ENCODE peak calls at places on chromosomes 3 and 15, in four cellular contexts. One of them, this sample, is unnamed.
A peak's percentile ranks its signal among the peaks of the same experiment; 100 is the strongest.

GRCh38 chr3:40505599-40506462 is at the start of gene ZNF620:
- DNase-seq in HepG2: peak; percentile 92
- DNase-seq in HCT116: peak; percentile 76
- DNase-seq in K562: peak; percentile 86
- DNase-seq in this sample: peak; percentile 93

GRCh38 chr3:196193037-196193737 is 18.0 kb downstream of the ZDHHC19 start:
- DNase-seq in HepG2: no peak
- DNase-seq in HCT116: no peak
- DNase-seq in K562: peak; percentile 40
- DNase-seq in this sample: peak; percentile 68

GRCh38 chr3:15646924-15647511 is 45.5 kb downstream of the BTD start:
- DNase-seq in K562: no peak
- DNase-seq in HepG2: no peak
- DNase-seq in HCT116: peak; percentile 88
- DNase-seq in this sample: no peak

GRCh38 chr3:78734048-78734637 is 1033.7 kb downstream of the ROBO1 start:
- DNase-seq in HCT116: no peak
- DNase-seq in K562: no peak
- DNase-seq in HepG2: no peak
- DNase-seq in this sample: no peak

GRCh38 chr15:25790003-25790660 is 73.0 kb downstream of the ATP10A start:
- DNase-seq in K562: no peak
- DNase-seq in HCT116: no peak
- DNase-seq in HepG2: no peak
- DNase-seq in this sample: no peak

GRCh38 chr15:81427176-81427575 is 53.2 kb upstream of the TMC3 start:
- DNase-seq in HCT116: no peak
- DNase-seq in HepG2: no peak
- DNase-seq in K562: no peak
- DNase-seq in this sample: no peak

GRCh38 chr3:141894524-141895176 is 18.2 kb downstream of the ATP1B3 start:
- DNase-seq in HCT116: peak; percentile 12
- DNase-seq in HepG2: peak; percentile 57
- DNase-seq in K562: no peak
- DNase-seq in this sample: no peak

GRCh38 chr3:183298708-183299153 is 45.7 kb downstream of the B3GNT5 start:
- DNase-seq in K562: peak; percentile 61
- DNase-seq in HCT116: no peak
- DNase-seq in HepG2: no peak
- DNase-seq in this sample: no peak

GRCh38 chr15:81573098-81573746 is 199.2 kb upstream of the TMC3 start:
- DNase-seq in K562: no peak
- DNase-seq in HCT116: no peak
- DNase-seq in HepG2: no peak
- DNase-seq in this sample: no peak

GRCh38 chr3:197456271-197457091 is 99.3 kb downstream of the BDH1 start:
- DNase-seq in K562: peak; percentile 54
- DNase-seq in HepG2: peak; percentile 69
- DNase-seq in HCT116: peak; percentile 54
- DNase-seq in this sample: no peak

GRCh38 chr15:63600001-63600645 is 2.9 kb downstream of the FBXL22 start:
- DNase-seq in K562: no peak
- DNase-seq in HCT116: no peak
- DNase-seq in HepG2: no peak
- DNase-seq in this sample: no peak

GRCh38 chr3:123141276-123141675 is 60.5 kb upstream of the SEC22A start:
- DNase-seq in K562: no peak
- DNase-seq in HepG2: no peak
- DNase-seq in HCT116: no peak
- DNase-seq in this sample: no peak

GRCh38 chr15:72398189-72398588 is at the start of gene TMEM202:
- DNase-seq in HepG2: no peak
- DNase-seq in K562: no peak
- DNase-seq in HCT116: no peak
- DNase-seq in this sample: no peak

GRCh38 chr3:120094776-120095225 is 554 bp upstream of the GSK3B start:
- DNase-seq in K562: peak; percentile 96
- DNase-seq in HepG2: peak; percentile 99
- DNase-seq in HCT116: no peak
- DNase-seq in this sample: peak; percentile 90

GRCh38 chr3:129005526-129006303 is 4.6 kb downstream of the EFCC1 start:
- DNase-seq in HepG2: peak; percentile 34
- DNase-seq in HCT116: no peak
- DNase-seq in K562: no peak
- DNase-seq in this sample: no peak

GRCh38 chr15:83061680-83062079 is 5.4 kb downstream of the BTBD1 start:
- DNase-seq in HCT116: no peak
- DNase-seq in K562: no peak
- DNase-seq in HepG2: no peak
- DNase-seq in this sample: no peak

GRCh38 chr15:38354321-38354929 is 99.5 kb upstream of the FAM98B start:
- DNase-seq in K562: peak; percentile 73
- DNase-seq in HCT116: peak; percentile 65
- DNase-seq in HepG2: peak; percentile 60
- DNase-seq in this sample: peak; percentile 53

GRCh38 chr3:46479021-46479420 is 14.3 kb upstream of the LTF start:
- DNase-seq in HCT116: no peak
- DNase-seq in HepG2: no peak
- DNase-seq in K562: no peak
- DNase-seq in this sample: no peak

GRCh38 chr3:49553320-49553689 is 972 bp upstream of the BSN start:
- DNase-seq in HepG2: no peak
- DNase-seq in HCT116: no peak
- DNase-seq in K562: no peak
- DNase-seq in this sample: no peak

GRCh38 chr3:165056510-165056909 is 21.8 kb downstream of the SI start:
- DNase-seq in HCT116: no peak
- DNase-seq in K562: no peak
- DNase-seq in HepG2: no peak
- DNase-seq in this sample: no peak

GRCh38 chr3:18444597-18445420 is 19.7 kb upstream of the SATB1 start:
- DNase-seq in K562: peak; percentile 11
- DNase-seq in HCT116: no peak
- DNase-seq in HepG2: peak; percentile 3
- DNase-seq in this sample: peak; percentile 94

GRCh38 chr3:160129459-160130061 is 95.7 kb upstream of the C3orf80 start:
- DNase-seq in HCT116: no peak
- DNase-seq in HepG2: no peak
- DNase-seq in K562: no peak
- DNase-seq in this sample: no peak

GRCh38 chr3:39088889-39089288 is 18.5 kb downstream of the GORASP1 start:
- DNase-seq in K562: no peak
- DNase-seq in HepG2: no peak
- DNase-seq in HCT116: no peak
- DNase-seq in this sample: no peak

GRCh38 chr3:114144909-114145688 is 33.8 kb downstream of the DRD3 start:
- DNase-seq in HepG2: no peak
- DNase-seq in K562: no peak
- DNase-seq in HCT116: no peak
- DNase-seq in this sample: no peak

GRCh38 chr3:121624147-121624852 is 31.1 kb downstream of the FBXO40 start:
- DNase-seq in HCT116: no peak
- DNase-seq in K562: no peak
- DNase-seq in HepG2: no peak
- DNase-seq in this sample: no peak

GRCh38 chr15:81301815-81302399 is 22.0 kb downstream of the STARD5 start:
- DNase-seq in HepG2: no peak
- DNase-seq in K562: no peak
- DNase-seq in HCT116: no peak
- DNase-seq in this sample: no peak

GRCh38 chr3:34256021-34256420 is 457.6 kb downstream of the PDCD6IP start:
- DNase-seq in HepG2: no peak
- DNase-seq in HCT116: no peak
- DNase-seq in K562: no peak
- DNase-seq in this sample: no peak

GRCh38 chr3:188497021-188497420 is 343.1 kb downstream of the LPP start:
- DNase-seq in HepG2: no peak
- DNase-seq in HCT116: no peak
- DNase-seq in K562: no peak
- DNase-seq in this sample: no peak

GRCh38 chr15:74541494-74542191 is 623 bp downstream of the ARID3B start:
- DNase-seq in HCT116: no peak
- DNase-seq in K562: peak; percentile 85
- DNase-seq in HepG2: peak; percentile 29
- DNase-seq in this sample: peak; percentile 68

GRCh38 chr15:33994005-33994615 is 25.8 kb downstream of the CHRM5 start:
- DNase-seq in HCT116: peak; percentile 22
- DNase-seq in HepG2: peak; percentile 45
- DNase-seq in K562: peak; percentile 49
- DNase-seq in this sample: no peak

GRCh38 chr3:74500257-74500656 is 114.2 kb downstream of the CNTN3 start:
- DNase-seq in K562: no peak
- DNase-seq in HepG2: no peak
- DNase-seq in HCT116: no peak
- DNase-seq in this sample: no peak

GRCh38 chr3:127193341-127193740 is 410 bp downstream of the PRR23E start:
- DNase-seq in HepG2: no peak
- DNase-seq in K562: no peak
- DNase-seq in HCT116: no peak
- DNase-seq in this sample: peak; percentile 53

GRCh38 chr15:70830615-70831014 is 23.3 kb downstream of the LARP6 start:
- DNase-seq in HCT116: no peak
- DNase-seq in K562: no peak
- DNase-seq in HepG2: no peak
- DNase-seq in this sample: no peak
- TF ChIP-seq REST in HCT116: no peak
- TF ChIP-seq REST in K562: no peak
- TF ChIP-seq REST in HepG2: no peak
- TF ChIP-seq REST in this sample: no peak

GRCh38 chr15:80228959-80229610 is 22.9 kb downstream of the CTXND1 start:
- DNase-seq in HepG2: no peak
- DNase-seq in HCT116: no peak
- DNase-seq in K562: no peak
- DNase-seq in this sample: no peak
- TF ChIP-seq ELF1 in HepG2: no peak
- TF ChIP-seq ELF1 in HCT116: no peak
- TF ChIP-seq ELF1 in K562: no peak
- TF ChIP-seq ELF1 in this sample: no peak

GRCh38 chr15:67023517-67024321 is 41.7 kb upstream of the SMAD3 start:
- DNase-seq in HCT116: no peak
- DNase-seq in K562: no peak
- DNase-seq in HepG2: no peak
- DNase-seq in this sample: no peak

GRCh38 chr15:67024322-67024997 is 40.9 kb upstream of the SMAD3 start:
- DNase-seq in K562: peak; percentile 86
- DNase-seq in HCT116: peak; percentile 68
- DNase-seq in HepG2: peak; percentile 77
- DNase-seq in this sample: peak; percentile 51

GRCh38 chr15:67026171-67026967 is 39.0 kb upstream of the SMAD3 start:
- DNase-seq in HCT116: no peak
- DNase-seq in K562: no peak
- DNase-seq in HepG2: no peak
- DNase-seq in this sample: no peak

GRCh38 chr15:67024998-67025368 is 40.4 kb upstream of the SMAD3 start:
- DNase-seq in HepG2: no peak
- DNase-seq in HCT116: no peak
- DNase-seq in K562: no peak
- DNase-seq in this sample: no peak

DNA sequence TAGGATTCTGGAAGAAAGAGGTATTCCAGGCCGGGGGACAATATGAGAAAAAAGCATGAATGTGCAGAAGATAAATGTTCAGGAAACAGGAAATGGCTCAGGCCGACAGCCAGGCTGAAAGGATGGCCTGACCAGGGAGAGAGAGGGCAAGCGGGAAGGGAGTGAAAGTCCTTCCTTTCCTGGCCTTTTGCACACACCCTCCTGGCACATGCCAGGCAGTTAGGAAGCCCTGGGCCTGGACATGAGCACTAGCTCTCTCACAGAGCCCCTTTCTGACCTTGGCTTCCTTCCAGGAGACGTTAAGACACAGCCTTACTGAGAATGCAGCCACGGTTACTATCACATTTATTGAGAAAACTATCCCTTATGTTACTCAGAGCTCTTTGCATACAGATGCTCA is 39.7 kb upstream of the SMAD3 start:
- DNase-seq in HepG2: no peak
- DNase-seq in K562: peak; percentile 56
- DNase-seq in HCT116: no peak
- DNase-seq in this sample: peak; percentile 64
- TF ChIP-seq REST in HepG2: no peak
- TF ChIP-seq REST in K562: no peak
- TF ChIP-seq REST in HCT116: no peak
- TF ChIP-seq REST in this sample: no peak

GRCh38 chr3:119062892-119063291 is 28.2 kb upstream of the IGSF11 start:
- DNase-seq in HCT116: no peak
- DNase-seq in HepG2: no peak
- DNase-seq in K562: no peak
- DNase-seq in this sample: no peak

GRCh38 chr3:119063471-119063870 is 28.8 kb upstream of the IGSF11 start:
- DNase-seq in HepG2: no peak
- DNase-seq in HCT116: no peak
- DNase-seq in K562: no peak
- DNase-seq in this sample: no peak
- TF ChIP-seq ELF1 in HepG2: no peak
- TF ChIP-seq ELF1 in HCT116: no peak
- TF ChIP-seq ELF1 in K562: no peak
- TF ChIP-seq ELF1 in this sample: no peak

GRCh38 chr3:176951144-176951543 is 246.1 kb downstream of the TBL1XR1 start:
- DNase-seq in HepG2: no peak
- DNase-seq in K562: no peak
- DNase-seq in HCT116: no peak
- DNase-seq in this sample: no peak

GRCh38 chr3:176951586-176952292 is 245.5 kb downstream of the TBL1XR1 start:
- DNase-seq in K562: no peak
- DNase-seq in HCT116: no peak
- DNase-seq in HepG2: no peak
- DNase-seq in this sample: no peak

GRCh38 chr3:176950743-176951142 is 246.5 kb downstream of the TBL1XR1 start:
- DNase-seq in K562: no peak
- DNase-seq in HepG2: no peak
- DNase-seq in HCT116: no peak
- DNase-seq in this sample: no peak

GRCh38 chr3:176954517-176954916 is 242.8 kb downstream of the TBL1XR1 start:
- DNase-seq in K562: no peak
- DNase-seq in HepG2: no peak
- DNase-seq in HCT116: no peak
- DNase-seq in this sample: no peak

GRCh38 chr3:176953106-176954080 is 243.9 kb downstream of the TBL1XR1 start:
- DNase-seq in K562: no peak
- DNase-seq in HCT116: no peak
- DNase-seq in HepG2: no peak
- DNase-seq in this sample: no peak
- TF ChIP-seq REST in K562: no peak
- TF ChIP-seq REST in HCT116: no peak
- TF ChIP-seq REST in HepG2: no peak
- TF ChIP-seq REST in this sample: no peak